ENCODE peak calls at places on chromosomes 5 and 9, in four cellular contexts. H, Y, P and G are unnamed samples.

GRCh38 chr5:180718810-180719453 is 20.9 kb downstream of the OR2Y1 start:
- DNase-seq in P (peak), Y (no peak), H (peak), G (peak)

GRCh38 chr9:36008774-36009300 is 27.9 kb upstream of the RECK start:
- DNase-seq in P (peak), Y (peak), H (peak), G (peak)

GRCh38 chr5:42654645-42655044 is 102.0 kb upstream of the CCDC152 start:
- DNase-seq in P (no peak), H (no peak), Y (no peak), G (no peak)

GRCh38 chr9:100372648-100373047 is 19.9 kb upstream of the TEX10 start:
- DNase-seq in Y (no peak), H (no peak), P (no peak), G (no peak)

GRCh38 chr9:81574399-81574798 is 114.9 kb downstream of the TLE1 start:
- DNase-seq in P (no peak), Y (no peak), H (no peak), G (no peak)

GRCh38 chr5:114789773-114790402 is 379.8 kb downstream of the TRIM36 start:
- DNase-seq in Y (no peak), P (no peak), H (peak), G (no peak)

GRCh38 chr9:125399666-125400065 is 138.0 kb downstream of the GAPVD1 start:
- DNase-seq in Y (no peak), H (no peak), P (no peak), G (no peak)

GRCh38 chr5:11248958-11249357 is 487.9 kb upstream of the DAP start:
- DNase-seq in P (no peak), H (no peak), Y (no peak), G (no peak)

GRCh38 chr5:38417658-38418017 is 138.8 kb downstream of the LIFR start:
- DNase-seq in Y (no peak), H (no peak), P (no peak), G (no peak)

GRCh38 chr9:101376117-101376866 is 8.5 kb downstream of the BAAT start:
- DNase-seq in H (no peak), Y (no peak), P (no peak), G (no peak)

GRCh38 chr9:126523621-126524111 is 90.1 kb upstream of the LMX1B start:
- DNase-seq in H (no peak), P (no peak), Y (peak), G (peak)

DNA sequence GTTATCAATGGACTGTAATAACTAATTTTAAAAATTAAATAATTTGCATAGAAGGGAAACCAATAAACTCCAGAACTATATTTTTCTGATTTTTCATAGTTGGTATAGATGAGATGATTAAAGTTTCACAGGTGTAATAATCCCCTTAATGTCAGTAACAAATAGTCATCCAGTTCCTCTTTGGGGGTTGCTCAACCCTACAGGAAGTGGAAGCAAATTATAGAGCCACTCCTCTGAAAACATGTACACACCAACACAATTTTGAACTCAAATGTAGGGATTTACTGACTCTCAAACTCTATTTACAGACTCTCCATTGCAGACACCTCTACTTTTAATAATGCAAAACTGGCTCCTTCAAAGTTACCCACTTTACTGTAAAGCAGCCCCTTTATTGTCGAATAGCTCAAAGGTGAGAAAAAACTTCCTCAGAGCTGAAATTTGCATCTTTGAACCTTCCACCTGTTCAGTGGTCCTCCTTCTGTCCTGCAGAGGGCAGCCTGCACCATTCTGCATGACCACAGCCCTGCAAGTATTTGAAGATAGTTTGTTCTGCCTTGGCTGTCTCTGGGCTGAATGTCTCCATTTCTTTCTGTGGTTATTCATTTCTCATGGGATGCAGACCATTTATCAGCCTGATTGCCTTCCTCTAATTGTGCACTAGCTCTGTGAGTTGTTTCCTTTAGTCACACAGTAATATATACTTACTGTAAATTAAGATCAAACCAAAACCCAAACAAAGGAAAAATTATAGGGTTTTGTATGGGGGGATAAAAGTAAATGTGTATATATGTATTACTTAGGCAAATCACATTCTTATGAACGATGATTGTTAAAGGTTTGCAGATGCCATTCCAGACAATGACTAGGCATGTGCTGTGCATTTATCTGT is 383.2 kb upstream of the SGCD start:
- DNase-seq in Y (no peak), H (peak), P (peak), G (peak)
- TF ChIP-seq CTCF in Y (peak), H (peak), P (peak), G (peak)

GRCh38 chr9:98570663-98571440 is 137.9 kb downstream of the GABBR2 start:
- DNase-seq in P (no peak), H (peak), Y (no peak), G (no peak)
- TF ChIP-seq CTCF in P (no peak), H (no peak), Y (no peak), G (no peak)

GRCh38 chr5:171647043-171647899 is 138.3 kb upstream of the SMIM23 start:
- DNase-seq in P (no peak), Y (no peak), H (no peak), G (no peak)
- TF ChIP-seq CTCF in P (no peak), Y (no peak), H (no peak), G (no peak)

GRCh38 chr5:8686707-8687106 is 817.8 kb downstream of the MTRR start:
- DNase-seq in H (no peak), Y (no peak), P (no peak), G (no peak)
- TF ChIP-seq CTCF in H (no peak), Y (no peak), P (no peak), G (no peak)

GRCh38 chr5:139273572-139274264 is 19.8 kb upstream of the MATR3 start:
- DNase-seq in H (peak), Y (peak), P (peak), G (peak)

GRCh38 chr5:139273322-139273571 is 20.3 kb upstream of the MATR3 start:
- DNase-seq in P (no peak), H (no peak), Y (no peak), G (no peak)

GRCh38 chr5:139272471-139273321 is 20.8 kb upstream of the MATR3 start:
- DNase-seq in P (no peak), Y (no peak), H (peak), G (peak)

GRCh38 chr5:139268364-139269202 is 25.0 kb upstream of the MATR3 start:
- DNase-seq in P (no peak), Y (no peak), H (no peak), G (no peak)

DNA sequence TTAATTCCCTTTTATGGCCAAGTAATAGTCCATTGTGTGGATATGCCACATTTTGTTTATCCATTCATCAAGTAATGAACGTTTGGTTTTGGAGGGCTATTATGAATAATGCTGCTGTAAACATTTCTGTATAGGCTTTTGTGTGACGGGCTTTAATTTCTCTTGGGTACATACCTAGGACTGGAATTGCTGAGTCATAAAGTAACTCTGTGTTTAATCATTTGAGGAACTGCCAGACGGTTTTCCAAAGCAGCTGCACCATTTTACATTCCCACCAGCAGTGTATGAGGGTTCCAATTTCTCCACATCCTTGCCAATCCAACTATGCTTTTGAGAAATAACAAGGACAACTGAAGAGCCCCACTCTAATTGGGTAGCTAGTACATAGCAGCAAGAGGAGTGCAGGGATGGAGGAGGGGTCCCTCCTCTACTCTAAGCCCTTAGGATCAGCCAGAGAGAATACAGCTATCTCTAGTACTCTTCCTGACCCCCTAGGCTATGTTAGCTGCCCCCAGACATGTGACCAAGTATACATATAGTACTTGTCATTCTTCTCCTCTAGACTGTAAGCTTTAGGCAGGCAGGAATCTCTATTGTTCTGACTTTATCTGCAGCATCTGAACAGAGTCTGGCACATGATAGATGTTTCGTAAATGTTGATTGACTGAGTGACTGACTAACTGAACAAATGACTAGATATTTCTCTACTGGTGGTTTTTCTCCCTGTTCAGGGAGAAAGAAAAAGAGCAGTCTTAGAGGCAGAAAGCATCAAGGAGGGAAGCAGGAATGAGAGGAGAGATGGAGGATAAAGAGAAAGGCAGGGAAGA is 22.1 kb upstream of the MATR3 start:
- DNase-seq in Y (no peak), P (no peak), H (no peak), G (no peak)
- TF ChIP-seq CTCF in Y (no peak), P (no peak), H (no peak), G (no peak)

GRCh38 chr5:128334010-128334716 is 203.9 kb downstream of the FBN2 start:
- DNase-seq in Y (no peak), P (no peak), H (no peak), G (no peak)

GRCh38 chr5:128341056-128341455 is 197.0 kb downstream of the FBN2 start:
- DNase-seq in P (no peak), Y (no peak), H (no peak), G (no peak)

GRCh38 chr5:128339585-128339984 is 198.5 kb downstream of the FBN2 start:
- DNase-seq in H (no peak), P (no peak), Y (no peak), G (no peak)

DNA sequence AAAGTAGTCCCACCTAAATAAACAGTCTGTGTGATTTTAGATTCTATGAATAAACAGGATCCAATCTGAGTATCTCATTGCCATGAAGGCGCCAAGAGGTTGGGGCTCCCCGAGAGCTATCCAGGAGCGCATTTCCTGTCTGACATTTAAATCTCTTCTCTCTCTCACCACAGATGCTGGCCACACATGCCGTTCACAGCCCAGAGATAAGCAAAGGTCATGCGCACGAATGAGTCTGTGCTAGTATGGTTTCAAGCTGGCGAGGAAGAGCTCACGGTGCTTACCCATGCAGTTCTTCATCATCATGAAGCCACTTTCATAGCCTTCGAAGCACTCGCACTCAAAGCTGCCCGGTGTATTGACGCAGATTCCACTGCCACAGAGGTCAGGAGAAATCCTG is 199.4 kb downstream of the FBN2 start:
- DNase-seq in Y (no peak), H (no peak), P (no peak), G (no peak)
- TF ChIP-seq CTCF in Y (no peak), H (no peak), P (no peak), G (no peak)

GRCh38 chr5:159419567-159419966 is 89.3 kb upstream of the IL12B start:
- DNase-seq in Y (no peak), P (no peak), H (no peak), G (no peak)
- TF ChIP-seq CTCF in Y (no peak), P (no peak), H (peak), G (no peak)

GRCh38 chr9:137127301-137128157 is 11.4 kb upstream of the GRIN1 start:
- DNase-seq in H (peak), Y (no peak), P (no peak), G (peak)
- TF ChIP-seq CTCF in H (no peak), Y (no peak), P (no peak), G (no peak)

GRCh38 chr9:19922476-19923118 is 133.8 kb upstream of the SLC24A2 start:
- DNase-seq in H (no peak), P (no peak), Y (no peak), G (no peak)
- TF ChIP-seq CTCF in H (no peak), P (peak), Y (peak), G (no peak)

GRCh38 chr5:1769017-1769640 is 30.5 kb downstream of the MRPL36 start:
- DNase-seq in H (no peak), Y (peak), P (no peak), G (no peak)

GRCh38 chr5:1771149-1772065 is 28.2 kb downstream of the MRPL36 start:
- DNase-seq in P (no peak), H (no peak), Y (no peak), G (no peak)

GRCh38 chr5:1770443-1770802 is 29.2 kb downstream of the MRPL36 start:
- DNase-seq in P (no peak), H (no peak), Y (no peak), G (no peak)

GRCh38 chr5:1769752-1770442 is 29.7 kb downstream of the MRPL36 start:
- DNase-seq in Y (peak), P (no peak), H (no peak), G (no peak)

DNA sequence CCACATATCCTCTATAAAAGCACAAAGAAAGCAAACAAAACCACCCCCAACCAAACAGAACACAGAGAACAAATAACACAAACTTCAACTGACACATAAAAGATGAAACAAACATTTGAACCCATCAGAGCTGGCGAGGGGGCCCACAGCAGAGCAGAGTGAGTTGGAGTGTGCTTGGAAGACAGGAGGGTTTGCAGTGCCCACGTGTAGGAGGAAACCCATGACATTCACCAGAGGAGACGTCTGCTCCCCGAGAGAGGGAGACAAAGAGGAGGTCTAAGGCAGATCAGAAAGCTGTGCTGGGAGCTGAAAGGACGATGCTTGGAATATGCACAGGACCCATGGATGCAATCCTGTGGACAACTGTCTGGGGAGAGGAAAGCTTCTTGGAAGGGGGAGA is 27.0 kb downstream of the MRPL36 start:
- DNase-seq in Y (no peak), H (peak), P (no peak), G (no peak)
- TF ChIP-seq CTCF in Y (no peak), H (peak), P (peak), G (no peak)